ENCODE peak calls at places on chromosomes 12 and 14, in five cellular contexts. V is germinal center, S is T-helper 1 cell, J is nephron progenitor cell, Y is memory B cell. R is an unnamed sample.

GRCh38 chr12:87816186-87816585 is 213.0 kb downstream of the C12orf50 start:
- DNase-seq in J (no peak), V (no peak), Y (no peak), S (no peak), R (no peak)

GRCh38 chr12:132030367-132031038 is 80.8 kb downstream of the EP400 start:
- DNase-seq in Y (no peak), V (no peak), J (no peak), S (no peak), R (no peak)

GRCh38 chr14:104341532-104342434 is 203.4 kb downstream of the KIF26A start:
- DNase-seq in Y (no peak), V (peak), J (peak), S (no peak), R (no peak)

GRCh38 chr14:50943943-50944646 is at the start of gene PYGL:
- DNase-seq in V (peak), S (no peak), J (peak), Y (peak), R (peak)

GRCh38 chr14:45198551-45198950 is 54.5 kb downstream of the MIS18BP1 start:
- DNase-seq in S (no peak), J (no peak), V (no peak), Y (no peak), R (no peak)

GRCh38 chr14:24775919-24776318 is 141.9 kb upstream of the GZMB start:
- DNase-seq in S (no peak), J (no peak), V (no peak), Y (no peak), R (no peak)

GRCh38 chr14:39376671-39377403 is 55.4 kb downstream of the FBXO33 start:
- DNase-seq in S (no peak), J (no peak), Y (no peak), V (no peak), R (no peak)

GRCh38 chr14:54683882-54684794 is 117.2 kb downstream of the SAMD4A start:
- DNase-seq in S (no peak), J (no peak), Y (no peak), V (peak), R (no peak)

GRCh38 chr14:22555573-22556011 is 33.4 kb downstream of the DAD1 start:
- DNase-seq in Y (no peak), V (no peak), J (no peak), S (no peak), R (no peak)

GRCh38 chr12:123457980-123458779 is at the start of gene SNRNP35:
- DNase-seq in S (peak), V (peak), J (peak), Y (peak), R (peak)

GRCh38 chr12:128800606-128801005 is 23.2 kb downstream of the SLC15A4 start:
- DNase-seq in Y (no peak), J (no peak), S (no peak), V (no peak), R (no peak)

GRCh38 chr14:76753799-76754198 is 7.5 kb upstream of the VASH1 start:
- DNase-seq in V (no peak), J (no peak), Y (no peak), S (no peak), R (no peak)

GRCh38 chr14:25048170-25049126 is 1.5 kb downstream of the STXBP6 start:
- DNase-seq in S (no peak), J (peak), V (no peak), Y (no peak), R (no peak)

GRCh38 chr14:92340938-92341337 is 18.0 kb downstream of the SLC24A4 start:
- DNase-seq in S (no peak), V (no peak), Y (no peak), J (no peak), R (no peak)

GRCh38 chr12:93704122-93704521 is 26.9 kb downstream of the CRADD start:
- DNase-seq in S (no peak), J (no peak), Y (no peak), V (peak), R (no peak)

GRCh38 chr14:22428681-22429315 is 160.2 kb downstream of the DAD1 start:
- DNase-seq in V (no peak), Y (no peak), J (no peak), S (no peak), R (no peak)

GRCh38 chr14:73833530-73834257 is 17.9 kb upstream of the PTGR2 start:
- DNase-seq in V (no peak), Y (no peak), S (no peak), J (no peak), R (no peak)

GRCh38 chr12:50070314-50071060 is 13.1 kb downstream of the ASIC1 start:
- DNase-seq in V (peak), J (peak), S (peak), Y (peak), R (peak)

GRCh38 chr12:39441963-39442894 is 691 bp downstream of the KIF21A start:
- DNase-seq in Y (peak), J (peak), S (no peak), V (peak), R (peak)

GRCh38 chr14:102225386-102225785 is 79.6 kb downstream of the MOK start:
- DNase-seq in V (no peak), S (no peak), J (no peak), Y (no peak), R (no peak)

GRCh38 chr14:35223927-35224326 is 68.3 kb upstream of the PSMA6 start:
- DNase-seq in Y (no peak), J (no peak), V (no peak), S (no peak), R (no peak)

GRCh38 chr12:26633591-26634210 is 199.3 kb downstream of the ITPR2 start:
- DNase-seq in Y (no peak), S (no peak), V (no peak), J (no peak), R (no peak)

GRCh38 chr14:21714318-21714929 is 40.8 kb upstream of the OR4E1 start:
- DNase-seq in V (no peak), Y (no peak), S (no peak), J (no peak), R (no peak)

GRCh38 chr14:63853831-63854293 is 1.1 kb downstream of the SYNE2 start:
- DNase-seq in Y (no peak), S (peak), J (peak), V (peak), R (no peak)

GRCh38 chr12:8813963-8814362 is 8.5 kb upstream of the A2ML1 start:
- DNase-seq in J (no peak), V (no peak), S (no peak), Y (no peak), R (no peak)

GRCh38 chr14:22982013-22982476 is 306 bp downstream of the AJUBA start:
- DNase-seq in J (no peak), Y (peak), S (no peak), V (no peak), R (no peak)

GRCh38 chr12:570949-571794 is 92.1 kb downstream of the NINJ2 start:
- DNase-seq in Y (no peak), S (no peak), J (peak), V (no peak), R (no peak)

GRCh38 chr12:9049520-9050133 is 60.3 kb downstream of the KLRG1 start:
- DNase-seq in Y (no peak), V (peak), S (no peak), J (peak), R (no peak)

GRCh38 chr14:104656014-104656714 is 33.3 kb upstream of the INF2 start:
- DNase-seq in S (no peak), J (no peak), Y (peak), V (peak), R (no peak)